ENCODE peak calls at places on chromosomes 3 and 15, in five cellular contexts. N, A, K, Q and J are unnamed samples.

GRCh38 chr3:195106418-195106906 is 164.5 kb downstream of the XXYLT1 start:
- DNase-seq in N (peak), A (peak), K (peak), Q (peak), J (peak)

GRCh38 chr3:132536442-132537153 is 60.5 kb upstream of the ACKR4 start:
- DNase-seq in N (no peak), A (no peak), K (no peak), Q (peak), J (no peak)

GRCh38 chr3:16302082-16302631 is 37.1 kb downstream of the OXNAD1 start:
- DNase-seq in N (no peak), A (no peak), K (no peak), Q (no peak), J (no peak)

GRCh38 chr3:170003881-170004356 is 33.9 kb upstream of the GPR160 start:
- DNase-seq in N (no peak), A (no peak), K (no peak), Q (no peak), J (no peak)

GRCh38 chr3:177295116-177295515 is 97.8 kb upstream of the TBL1XR1 start:
- DNase-seq in N (no peak), A (no peak), K (no peak), Q (no peak), J (no peak)

GRCh38 chr3:175129571-175129970 is 270.4 kb downstream of the NAALADL2 start:
- DNase-seq in N (no peak), A (no peak), K (no peak), Q (no peak), J (no peak)

GRCh38 chr15:98815207-98815606 is 166.9 kb downstream of the IGF1R start:
- DNase-seq in N (peak), A (no peak), K (no peak), Q (no peak), J (no peak)

GRCh38 chr3:144586382-144586781 is 614.8 kb downstream of the DIPK2A start:
- DNase-seq in N (no peak), A (no peak), K (no peak), Q (no peak), J (no peak)

GRCh38 chr3:11764931-11765363 is 81.7 kb downstream of the TAMM41 start:
- DNase-seq in N (no peak), A (no peak), K (no peak), Q (peak), J (no peak)

GRCh38 chr3:187737401-187738088 is 7.7 kb downstream of the BCL6 start:
- DNase-seq in N (no peak), A (no peak), K (peak), Q (peak), J (peak)

GRCh38 chr3:171606151-171606751 is 146.0 kb upstream of the TNIK start:
- DNase-seq in N (no peak), A (no peak), K (no peak), Q (no peak), J (no peak)

GRCh38 chr3:130760922-130761321 is 14.3 kb upstream of the PIK3R4 start:
- DNase-seq in N (no peak), A (no peak), K (no peak), Q (peak), J (no peak)

GRCh38 chr3:29441020-29441324 is 160.1 kb downstream of the RBMS3 start:
- DNase-seq in N (no peak), A (no peak), K (no peak), Q (no peak), J (no peak)

GRCh38 chr3:52454235-52454937 is 545 bp upstream of the TNNC1 start:
- DNase-seq in N (no peak), A (no peak), K (no peak), Q (no peak), J (no peak)

GRCh38 chr3:14837864-14838263 is 19.1 kb downstream of the FGD5 start:
- DNase-seq in N (no peak), A (no peak), K (no peak), Q (no peak), J (no peak)

GRCh38 chr3:176961916-176962315 is 235.4 kb downstream of the TBL1XR1 start:
- DNase-seq in N (no peak), A (no peak), K (no peak), Q (no peak), J (no peak)

GRCh38 chr15:70480196-70480856 is 283.0 kb downstream of the UACA start:
- DNase-seq in N (no peak), A (no peak), K (no peak), Q (no peak), J (peak)

GRCh38 chr15:69414702-69415161 is 583 bp downstream of the KIF23 start:
- DNase-seq in N (no peak), A (no peak), K (no peak), Q (peak), J (peak)

GRCh38 chr3:188819939-188820338 is 351.8 kb upstream of the TPRG1 start:
- DNase-seq in N (no peak), A (no peak), K (no peak), Q (no peak), J (no peak)

GRCh38 chr3:55690746-55691540 is 203.8 kb upstream of the WNT5A start:
- DNase-seq in N (no peak), A (peak), K (no peak), Q (no peak), J (no peak)

GRCh38 chr15:57494575-57494974 is 97.1 kb upstream of the MYZAP start:
- DNase-seq in N (no peak), A (no peak), K (no peak), Q (no peak), J (no peak)

GRCh38 chr3:4814302-4814903 is 164.8 kb upstream of the BHLHE40 start:
- DNase-seq in N (peak), A (no peak), K (peak), Q (no peak), J (no peak)

GRCh38 chr3:10370429-10370828 is 49.5 kb upstream of the SEC13 start:
- DNase-seq in N (peak), A (peak), K (no peak), Q (no peak), J (no peak)

GRCh38 chr3:50352762-50353161 is 2.1 kb downstream of the CYB561D2 start:
- DNase-seq in N (no peak), A (no peak), K (no peak), Q (peak), J (no peak)

GRCh38 chr3:52204337-52205073 is 6.5 kb downstream of the ALAS1 start:
- DNase-seq in N (no peak), A (peak), K (no peak), Q (peak), J (no peak)

GRCh38 chr15:89332446-89332845 is 2.2 kb downstream of the POLG start:
- DNase-seq in N (no peak), A (no peak), K (no peak), Q (peak), J (no peak)

GRCh38 chr3:42697326-42698051 is 5.1 kb downstream of the HHATL start:
- DNase-seq in N (no peak), A (no peak), K (no peak), Q (no peak), J (no peak)

GRCh38 chr3:37945803-37946530 is 44.6 kb upstream of the VILL start:
- DNase-seq in N (no peak), A (no peak), K (no peak), Q (no peak), J (no peak)

GRCh38 chr15:82043726-82044372 is 2.0 kb downstream of the MEX3B start:
- DNase-seq in N (peak), A (no peak), K (no peak), Q (no peak), J (no peak)